ENCODE peak calls at places on chromosomes 13 and 19, in nine cellular contexts. T is spleen, B is suprapubic skin, R is stomach, K is SK-N-MC, G is HCT116, C is SK-N-SH, O is transverse colon, A is GM23338. S is an unnamed sample.
A peak's percentile ranks its signal among the peaks of the same experiment; 100 is the strongest.

GRCh38 chr19:1133471-1133929 is 29.7 kb downstream of the GPX4 start:
- DNase-seq in K (no peak), O (peak; percentile 79), C (peak; percentile 70), T (no peak), R (peak; percentile 56), G (peak; percentile 34), A (peak; percentile 72), B (no peak), S (no peak)

GRCh38 chr13:37618554-37618953 is 20.0 kb upstream of the POSTN start:
- DNase-seq in O (no peak), C (no peak), B (no peak), T (no peak), A (no peak), R (no peak), G (no peak), K (no peak), S (no peak)

GRCh38 chr19:9958451-9958850 is 22.1 kb upstream of the OLFM2 start:
- DNase-seq in A (no peak), B (no peak), K (no peak), C (no peak), T (no peak), O (no peak), R (no peak), G (no peak), S (no peak)

GRCh38 chr13:22455036-22455435 is 725.7 kb upstream of the SGCG start:
- DNase-seq in R (no peak), B (no peak), K (no peak), G (no peak), T (no peak), C (no peak), O (no peak), A (no peak), S (no peak)

GRCh38 chr19:35447870-35448492 is at the start of gene FFAR2:
- DNase-seq in K (no peak), T (no peak), R (no peak), A (no peak), O (no peak), G (no peak), B (no peak), C (no peak), S (no peak)

GRCh38 chr13:114151565-114152284 is 19.3 kb upstream of the RASA3 start:
- DNase-seq in T (no peak), K (no peak), G (peak; percentile 53), A (no peak), B (peak; percentile 80), R (peak; percentile 82), O (peak; percentile 92), C (no peak), S (no peak)

GRCh38 chr13:28637714-28638355 is 21.1 kb upstream of the POMP start:
- DNase-seq in B (no peak), R (no peak), A (peak; percentile 41), T (no peak), O (no peak), G (no peak), K (no peak), C (no peak), S (no peak)

GRCh38 chr13:113926301-113926761 is 47.5 kb downstream of the C13orf46 start:
- DNase-seq in T (peak; percentile 38), B (peak; percentile 80), G (no peak), A (no peak), R (peak; percentile 23), C (no peak), K (no peak), O (no peak), S (no peak)

GRCh38 chr19:9917322-9917721 is 19.0 kb downstream of the OLFM2 start:
- DNase-seq in A (peak; percentile 91), G (peak; percentile 42), T (no peak), O (no peak), C (peak; percentile 81), K (no peak), R (peak; percentile 26), B (no peak), S (no peak)

GRCh38 chr19:18468930-18469244 is 31.0 kb upstream of the ISYNA1 start:
- DNase-seq in G (no peak), C (no peak), K (no peak), B (no peak), R (no peak), T (peak; percentile 67), O (no peak), A (no peak), S (no peak)

GRCh38 chr19:18470153-18470552 is 32.2 kb upstream of the ISYNA1 start:
- DNase-seq in T (peak; percentile 74), C (peak; percentile 75), G (no peak), R (no peak), A (peak; percentile 79), O (no peak), B (no peak), K (no peak), S (no peak)

GRCh38 chr19:18470787-18471186 is 32.9 kb upstream of the ISYNA1 start:
- DNase-seq in R (no peak), K (no peak), G (no peak), O (no peak), C (no peak), T (no peak), B (no peak), A (no peak), S (no peak)

GRCh38 chr19:18468517-18468916 is 30.6 kb upstream of the ISYNA1 start:
- DNase-seq in R (no peak), O (no peak), T (peak; percentile 72), A (no peak), K (no peak), G (no peak), C (no peak), B (no peak), S (no peak)

GRCh38 chr19:18469245-18470107 is 31.5 kb upstream of the ISYNA1 start:
- DNase-seq in B (no peak), C (peak; percentile 82), T (peak; percentile 89), O (peak; percentile 71), A (peak; percentile 89), G (peak; percentile 32), K (no peak), R (peak; percentile 72), S (no peak)
- H3K27ac ChIP-seq in B (no peak overlapping the region), C (no peak overlapping the region), T (no peak overlapping the region), O (peak overlapping the region; percentile 4), A (no peak overlapping the region), G (peak overlapping the region; percentile 37), K (no peak overlapping the region), R (peak overlapping the region; percentile 85), S (no peak overlapping the region)

DNA sequence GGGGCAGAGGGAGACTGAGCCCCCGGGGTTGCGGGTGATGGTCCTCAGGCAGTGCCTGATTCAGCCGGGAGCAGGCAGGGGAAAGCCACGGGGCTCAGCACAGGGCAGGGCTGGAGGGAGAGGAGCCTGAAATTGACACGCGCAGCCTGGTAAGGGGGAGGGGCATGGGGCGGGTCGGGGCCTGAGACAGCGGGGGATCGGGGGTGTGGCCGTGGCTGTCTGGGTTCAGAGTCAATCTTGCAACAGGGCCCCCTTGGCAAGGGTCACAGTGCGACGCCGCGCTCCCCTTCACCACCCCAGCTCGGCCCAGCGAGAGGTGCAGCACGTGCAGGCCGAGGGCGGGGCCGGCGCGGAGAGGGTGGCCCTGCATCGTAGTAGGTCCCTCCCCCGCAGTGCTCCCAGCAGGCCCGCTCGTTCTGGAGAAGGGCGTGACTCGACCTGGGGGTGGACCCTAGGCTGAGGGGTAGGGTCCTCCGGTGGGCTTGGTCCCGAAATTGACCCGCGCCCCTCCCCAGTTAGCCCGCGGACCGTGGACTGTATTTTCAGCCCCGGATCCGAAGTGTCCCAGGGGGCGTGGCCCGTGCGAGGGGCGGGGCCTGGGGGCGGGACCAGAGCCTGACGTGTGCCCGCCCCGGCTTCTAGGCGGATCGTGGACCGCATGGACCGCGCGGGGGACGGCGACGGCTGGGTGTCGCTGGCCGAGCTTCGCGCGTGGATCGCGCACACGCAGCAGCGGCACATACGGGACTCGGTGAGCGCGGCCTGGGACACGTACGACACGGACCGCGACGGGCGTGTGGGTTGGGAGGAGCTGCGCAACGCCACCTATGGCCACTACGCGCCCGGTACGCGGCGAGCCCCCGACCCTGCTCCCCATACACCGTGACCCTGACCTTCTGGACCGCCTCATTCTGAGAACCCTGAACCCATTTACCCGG is 6.0 kb downstream of the RCN3 start:
- DNase-seq in A (peak; percentile 83), C (peak; percentile 93), K (no peak), G (no peak), R (peak; percentile 82), T (peak; percentile 94), O (peak; percentile 69), B (peak; percentile 90), S (no peak)
- TF ChIP-seq POLR2AphosphoS5 in A (no peak), C (no peak), K (no peak), G (no peak), R (no peak), T (peak; percentile 61), O (no peak), B (no peak), S (no peak)

GRCh38 chr19:13064092-13064489 is 38.6 kb downstream of the LYL1 start:
- DNase-seq in R (no peak), T (no peak), C (no peak), K (no peak), G (no peak), A (no peak), B (no peak), O (no peak), S (no peak)
- H3K27ac ChIP-seq in R (peak overlapping the region; percentile 95), T (no peak overlapping the region), C (no peak overlapping the region), K (no peak overlapping the region), G (no peak overlapping the region), A (no peak overlapping the region), B (peak overlapping the region; percentile 60), O (peak overlapping the region; percentile 63), S (peak overlapping the region; percentile 17)

DNA sequence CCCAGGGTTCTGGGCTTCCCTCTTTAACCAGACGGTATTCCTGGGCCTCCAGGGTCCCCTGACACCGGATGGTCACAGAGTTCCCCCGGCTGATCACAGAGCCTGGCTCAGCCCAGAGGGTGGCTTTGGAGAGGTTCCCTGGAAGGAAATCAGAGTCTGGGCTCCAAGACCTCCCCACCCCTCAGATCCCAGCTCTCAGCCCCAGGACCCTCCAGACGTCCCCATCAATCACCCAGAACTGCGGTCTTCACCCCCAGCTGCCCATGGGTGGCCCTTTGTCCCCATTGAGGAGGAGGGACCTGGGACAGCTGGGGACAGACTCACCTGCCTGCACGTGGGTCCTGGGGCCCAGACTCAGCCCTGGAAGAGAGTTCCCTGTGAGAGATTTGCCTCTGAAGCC is 955 bp downstream of the LILRA5 start:
- DNase-seq in K (no peak), O (no peak), G (no peak), B (no peak), R (no peak), C (no peak), A (no peak), T (no peak), S (no peak)
- TF ChIP-seq POLR2AphosphoS5 in K (no peak), O (no peak), G (no peak), B (no peak), R (no peak), C (no peak), A (no peak), T (no peak), S (no peak)

DNA sequence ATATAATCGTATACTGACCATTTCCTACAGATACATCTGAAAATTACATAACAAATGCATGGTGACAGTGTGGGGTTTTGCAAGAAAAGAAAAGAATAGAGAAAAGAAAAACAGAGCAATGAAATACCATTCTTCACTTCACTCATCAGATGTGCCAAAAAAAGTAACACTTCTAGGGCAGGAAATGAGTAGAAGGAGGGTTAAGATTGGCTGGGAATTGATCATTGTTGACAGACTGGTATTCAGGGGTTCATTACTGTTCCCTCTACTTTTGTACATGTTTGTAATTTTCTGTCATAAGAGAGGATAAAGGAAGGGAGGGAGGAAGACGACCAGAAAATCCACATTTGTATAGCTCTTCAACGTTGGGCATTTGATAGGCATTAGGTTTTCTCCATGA is 31.5 kb downstream of the ABCC4 start:
- DNase-seq in T (no peak), G (no peak), K (no peak), R (no peak), B (no peak), O (no peak), A (no peak), C (no peak), S (no peak)
- H3K27ac ChIP-seq in T (no peak overlapping the region), G (no peak overlapping the region), K (no peak overlapping the region), R (no peak overlapping the region), B (no peak overlapping the region), O (peak overlapping the region; percentile 70), A (no peak overlapping the region), C (no peak overlapping the region), S (peak overlapping the region; percentile 96)

GRCh38 chr19:56314018-56314583 is 538 bp downstream of the ZSCAN5A start:
- DNase-seq in R (no peak), K (peak; percentile 2), B (no peak), T (no peak), A (peak; percentile 63), G (no peak), O (no peak), C (no peak), S (no peak)
- TF ChIP-seq POLR2AphosphoS5 in R (no peak), K (peak; percentile 75), B (no peak), T (no peak), A (peak; percentile 62), G (peak; percentile 75), O (no peak), C (no peak), S (no peak)

S was measured in Panc1.